ENCODE peak calls at places on chromosomes 2 and 18, in nine cellular contexts. U, V, Z, Y, H, T, W, L and C are unnamed samples.

GRCh38 chr18:79883461-79884295 is 67.8 kb downstream of the SLC66A2 start:
- DNase-seq in Y (no peak), T (no peak), H (peak), U (no peak), W (no peak), Z (no peak), V (peak), L (no peak), C (no peak)

GRCh38 chr18:74331404-74331803 is 15.8 kb downstream of the C18orf63 start:
- DNase-seq in L (peak), H (peak), W (no peak), Y (no peak), T (no peak), V (no peak), U (peak), Z (peak), C (peak)

GRCh38 chr2:101038455-101039255 is 36.6 kb downstream of the RPL31 start:
- DNase-seq in H (no peak), V (no peak), U (peak), T (no peak), Y (no peak), Z (peak), W (no peak), L (peak), C (no peak)

GRCh38 chr2:141911485-141912066 is 219.2 kb downstream of the LRP1B start:
- DNase-seq in L (peak), Z (peak), H (no peak), T (no peak), V (no peak), W (no peak), Y (no peak), U (peak), C (no peak)

GRCh38 chr2:86079981-86080911 is 25.4 kb downstream of the POLR1A start:
- DNase-seq in U (peak), V (peak), Y (peak), L (peak), H (peak), W (peak), T (peak), Z (peak), C (peak)

GRCh38 chr2:147665035-147665434 is 179.8 kb upstream of the ACVR2A start:
- DNase-seq in L (peak), W (peak), T (no peak), Y (no peak), Z (no peak), H (no peak), V (no peak), U (peak), C (no peak)

GRCh38 chr2:72367530-72368225 is 220.0 kb upstream of the CYP26B1 start:
- DNase-seq in L (peak), V (no peak), Z (peak), W (peak), T (no peak), Y (peak), U (peak), H (no peak), C (peak)

GRCh38 chr2:142580691-142581090 is 296.8 kb upstream of the KYNU start:
- DNase-seq in V (no peak), U (no peak), W (no peak), T (no peak), L (no peak), Z (no peak), Y (no peak), H (no peak), C (no peak)

GRCh38 chr2:175097297-175097696 is 70.7 kb downstream of the ATF2 start:
- DNase-seq in H (no peak), Z (peak), V (no peak), U (no peak), T (no peak), L (peak), W (no peak), Y (no peak), C (no peak)

GRCh38 chr18:27967938-27968803 is 208.8 kb downstream of the CDH2 start:
- DNase-seq in U (no peak), T (no peak), H (no peak), V (no peak), Y (no peak), W (no peak), L (no peak), Z (peak), C (no peak)

GRCh38 chr2:235951980-235952379 is 216.2 kb downstream of the GBX2 start:
- DNase-seq in Z (peak), T (no peak), W (peak), V (no peak), L (no peak), Y (no peak), H (no peak), U (peak), C (no peak)

GRCh38 chr18:79942786-79943607 is 8.5 kb downstream of the SLC66A2 start:
- DNase-seq in T (no peak), Z (peak), V (peak), U (no peak), H (no peak), Y (peak), L (no peak), W (no peak), C (peak)

GRCh38 chr2:27303093-27304025 is 4.9 kb downstream of the UCN start:
- DNase-seq in Y (peak), W (peak), T (peak), L (peak), Z (peak), U (peak), V (peak), H (peak), C (peak)

GRCh38 chr2:174263989-174264388 is 15.7 kb upstream of the OLA1 start:
- DNase-seq in W (peak), Z (peak), U (peak), Y (no peak), T (no peak), V (no peak), L (peak), H (no peak), C (no peak)

GRCh38 chr2:141899740-141900139 is 231.1 kb downstream of the LRP1B start:
- DNase-seq in H (no peak), Y (no peak), Z (peak), T (no peak), W (no peak), L (no peak), V (no peak), U (no peak), C (no peak)

GRCh38 chr2:210626849-210627248 is 70.5 kb downstream of the CPS1 start:
- DNase-seq in W (no peak), L (no peak), H (no peak), U (peak), V (no peak), Z (peak), T (no peak), Y (no peak), C (no peak)

GRCh38 chr2:105415007-105415406 is 16.2 kb upstream of the FHL2 start:
- DNase-seq in T (no peak), L (no peak), Z (no peak), W (no peak), U (no peak), Y (no peak), H (no peak), V (no peak), C (no peak)

GRCh38 chr2:56244911-56245530 is 61.2 kb downstream of the CCDC85A start:
- DNase-seq in W (no peak), H (no peak), T (no peak), U (peak), Y (no peak), V (no peak), Z (no peak), L (no peak), C (no peak)

GRCh38 chr2:147485210-147485851 is 359.5 kb upstream of the ACVR2A start:
- DNase-seq in L (no peak), Z (no peak), Y (no peak), V (no peak), T (no peak), H (no peak), W (no peak), U (no peak), C (no peak)

GRCh38 chr18:60870261-60870966 is 462.8 kb upstream of the CDH20 start:
- DNase-seq in U (peak), Y (no peak), Z (no peak), W (no peak), H (peak), L (no peak), T (no peak), V (no peak), C (no peak)

GRCh38 chr2:233973786-233974185 is 56.6 kb downstream of the TRPM8 start:
- DNase-seq in T (no peak), Y (no peak), Z (no peak), U (no peak), L (no peak), V (no peak), H (no peak), W (no peak), C (no peak)

GRCh38 chr2:219042750-219043149 is 1.4 kb upstream of the CFAP65 start:
- DNase-seq in L (no peak), Y (no peak), V (no peak), Z (no peak), H (no peak), U (no peak), W (no peak), T (no peak), C (no peak)

GRCh38 chr2:221571391-221572179 is 519 bp downstream of the EPHA4 start:
- DNase-seq in T (peak), Z (peak), L (peak), W (no peak), Y (peak), H (peak), U (peak), V (peak), C (peak)

GRCh38 chr2:33660416-33661118 is 61.5 kb upstream of the FAM98A start:
- DNase-seq in Z (no peak), V (no peak), H (no peak), Y (no peak), L (no peak), T (no peak), U (peak), W (no peak), C (no peak)

DNA sequence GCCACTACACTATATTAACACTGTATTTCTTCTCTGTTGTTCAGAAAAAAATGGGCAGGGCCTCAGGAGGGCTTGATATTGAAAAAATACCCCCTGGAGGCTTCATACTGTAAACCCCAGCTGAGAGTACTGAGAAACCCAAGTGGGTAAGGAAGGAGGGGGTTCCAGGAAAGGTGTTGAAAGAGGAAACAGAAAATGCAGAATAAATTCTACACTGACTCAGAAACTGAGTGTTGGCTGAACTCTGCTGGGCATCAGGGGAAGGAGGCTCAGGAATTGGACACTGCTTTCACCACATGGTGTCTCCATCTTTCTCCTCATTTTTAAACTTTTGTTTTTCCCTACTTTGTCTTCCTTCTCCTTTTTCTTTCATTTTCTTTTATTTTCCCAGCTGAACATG is 253.7 kb downstream of the DYM start:
- DNase-seq in Y (no peak), H (peak), W (no peak), T (no peak), V (no peak), U (peak), L (peak), Z (peak), C (no peak)
- TF ChIP-seq CTCF in Y (no peak), H (peak), W (peak), T (no peak), V (no peak), U (no peak), L (no peak), Z (peak), C (no peak)

GRCh38 chr18:12254820-12255511 is 805 bp downstream of the CIDEA start:
- DNase-seq in Y (peak), H (no peak), L (no peak), Z (no peak), W (no peak), T (no peak), V (peak), U (no peak), C (no peak)

GRCh38 chr18:12253027-12253426 is 1.1 kb upstream of the CIDEA start:
- DNase-seq in L (no peak), V (peak), H (no peak), T (no peak), W (no peak), Z (no peak), U (no peak), Y (peak), C (no peak)

GRCh38 chr18:12254137-12254819 is at the start of gene CIDEA:
- DNase-seq in Y (peak), L (no peak), U (no peak), V (peak), W (no peak), T (no peak), H (no peak), Z (no peak), C (no peak)

GRCh38 chr18:12252061-12252460 is 2.1 kb upstream of the CIDEA start:
- DNase-seq in V (no peak), H (no peak), W (no peak), Z (no peak), Y (peak), T (no peak), L (no peak), U (no peak), C (no peak)

GRCh38 chr18:12253517-12254136 is 534 bp upstream of the CIDEA start:
- DNase-seq in V (peak), Z (no peak), H (no peak), L (no peak), T (no peak), Y (peak), W (no peak), U (no peak), C (peak)
- H3K4me3 ChIP-seq in V (no peak), Z (peak), H (no peak), L (peak), T (no peak), Y (peak), W (peak), U (peak), C (no peak)

DNA sequence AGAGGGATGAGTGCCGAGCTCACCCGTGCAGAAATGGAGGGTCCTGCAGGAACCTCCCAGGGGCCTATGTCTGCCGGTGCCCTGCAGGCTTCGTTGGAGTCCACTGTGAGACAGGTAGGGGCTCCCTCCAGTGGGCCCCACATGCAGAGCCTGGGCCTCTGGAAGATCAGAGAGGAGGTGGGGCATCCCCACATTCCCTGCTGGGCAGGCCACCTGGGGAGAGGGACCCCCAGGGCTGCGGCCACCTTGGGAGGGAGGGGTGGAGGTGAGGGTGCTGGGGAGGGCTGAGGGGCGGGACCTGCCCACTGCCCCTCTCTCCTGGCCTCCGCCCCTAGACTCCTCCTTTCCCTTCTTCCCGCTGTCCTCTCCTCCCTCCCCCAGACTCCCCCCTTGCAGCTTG is 38.5 kb downstream of the MTERF4 start:
- DNase-seq in Y (no peak), T (peak), W (no peak), H (peak), V (no peak), Z (no peak), L (no peak), U (no peak), C (no peak)
- TF ChIP-seq CTCF in Y (no peak), T (no peak), W (peak), H (no peak), V (no peak), Z (no peak), L (no peak), U (no peak), C (no peak)

GRCh38 chr18:22634464-22634863 is 216.7 kb upstream of the CTAGE1 start:
- DNase-seq in Z (no peak), U (no peak), L (no peak), T (no peak), V (no peak), H (no peak), W (no peak), Y (no peak), C (no peak)
- H3K4me3 ChIP-seq in Z (no peak), U (no peak), L (no peak), T (no peak), V (no peak), H (no peak), W (no peak), Y (no peak), C (no peak)

GRCh38 chr2:61905372-61906186 is at the start of gene COMMD1:
- DNase-seq in W (no peak), Z (peak), L (peak), V (peak), Y (peak), U (peak), T (peak), H (peak), C (peak)

GRCh38 chr2:61910603-61911002 is 5.1 kb downstream of the COMMD1 start:
- DNase-seq in V (no peak), Z (peak), L (peak), T (no peak), Y (no peak), W (no peak), U (no peak), H (no peak), C (no peak)

GRCh38 chr2:61906187-61906470 is 655 bp downstream of the COMMD1 start:
- DNase-seq in L (no peak), U (no peak), V (no peak), Z (no peak), T (no peak), H (no peak), W (no peak), Y (no peak), C (no peak)

GRCh38 chr2:61911510-61911909 is 6.0 kb downstream of the COMMD1 start:
- DNase-seq in U (peak), T (no peak), Y (no peak), Z (peak), L (no peak), V (no peak), H (no peak), W (no peak), C (no peak)
- TF ChIP-seq CTCF in U (peak), T (no peak), Y (peak), Z (peak), L (no peak), V (no peak), H (peak), W (peak), C (no peak)

GRCh38 chr18:63951302-63951705 is 2.2 kb downstream of the HMSD start:
- DNase-seq in Z (peak), T (no peak), L (no peak), U (peak), Y (no peak), H (no peak), V (no peak), W (no peak), C (no peak)
- H3K4me3 ChIP-seq in Z (no peak), T (no peak), L (no peak), U (no peak), Y (no peak), H (no peak), V (no peak), W (no peak), C (no peak)

DNA sequence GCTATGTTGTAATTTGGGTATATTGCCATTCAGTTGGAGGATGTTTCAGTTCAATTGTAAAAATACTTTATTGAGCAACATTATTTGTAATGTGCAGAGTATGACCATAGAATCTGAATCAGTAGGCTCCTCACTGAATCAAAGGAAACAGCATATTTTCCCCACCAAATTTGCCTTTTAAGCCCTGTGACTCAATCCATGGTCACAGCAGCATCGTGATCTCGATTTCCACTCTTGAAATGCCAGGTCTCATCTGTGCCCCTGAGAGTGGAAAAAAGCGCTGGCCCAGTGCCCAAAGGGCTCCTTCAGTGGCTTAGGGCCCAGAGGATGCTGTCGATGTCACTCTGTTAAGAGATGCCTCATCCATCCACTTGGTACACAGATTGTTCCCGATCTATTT is 57.5 kb downstream of the FHOD3 start:
- DNase-seq in Y (no peak), V (no peak), Z (no peak), H (no peak), W (no peak), U (peak), T (no peak), L (no peak), C (no peak)
- TF ChIP-seq CTCF in Y (no peak), V (no peak), Z (no peak), H (no peak), W (no peak), U (no peak), T (no peak), L (no peak), C (no peak)

GRCh38 chr2:51027968-51028367 is 4.0 kb downstream of the NRXN1 start:
- DNase-seq in Z (no peak), T (no peak), V (peak), U (no peak), Y (no peak), H (no peak), W (no peak), L (no peak), C (no peak)

GRCh38 chr2:51028829-51029228 is 3.1 kb downstream of the NRXN1 start:
- DNase-seq in Z (peak), L (peak), H (no peak), V (no peak), W (no peak), U (no peak), Y (no peak), T (no peak), C (no peak)

GRCh38 chr2:51027442-51027841 is 4.5 kb downstream of the NRXN1 start:
- DNase-seq in L (no peak), V (peak), U (no peak), Y (peak), H (no peak), T (no peak), W (no peak), Z (no peak), C (no peak)

GRCh38 chr2:51031004-51031791 is 734 bp downstream of the NRXN1 start:
- DNase-seq in L (no peak), Z (no peak), T (no peak), V (no peak), U (no peak), H (peak), Y (no peak), W (no peak), C (no peak)

GRCh38 chr2:51032748-51033355 is 920 bp upstream of the NRXN1 start:
- DNase-seq in W (no peak), V (no peak), H (no peak), U (no peak), Y (no peak), Z (no peak), T (no peak), L (no peak), C (no peak)
- H3K4me3 ChIP-seq in W (no peak), V (no peak), H (peak), U (no peak), Y (no peak), Z (no peak), T (no peak), L (no peak), C (no peak)

GRCh38 chr2:237913193-237913917 is 53.5 kb upstream of the UBE2F start:
- DNase-seq in U (no peak), H (no peak), T (no peak), V (peak), W (no peak), Y (no peak), Z (no peak), L (no peak), C (no peak)
- TF ChIP-seq CTCF in U (no peak), H (no peak), T (no peak), V (no peak), W (no peak), Y (no peak), Z (no peak), L (no peak), C (no peak)